ENCODE peak calls at places on chromosomes 13 and 19, in five cellular contexts. P is heart left ventricle, O is transverse colon, Y is tibial nerve, M is right lobe of liver. Q is an unnamed sample. For H3K4me1, the result is how much of the 10 kb centered on the place peaks cover.

GRCh38 chr13:86581711-86582110 is 782.5 kb upstream of the SLITRK6 start:
- DNase-seq in P (no peak), O (no peak), Y (no peak), M (no peak), Q (no peak)

GRCh38 chr13:33262554-33262953 is 23.0 kb downstream of the STARD13 start:
- DNase-seq in P (no peak), O (peak), Y (no peak), M (no peak), Q (no peak)

GRCh38 chr13:108948269-108948671 is 318.9 kb downstream of the MYO16 start:
- DNase-seq in P (no peak), O (no peak), Y (no peak), M (no peak), Q (no peak)

GRCh38 chr19:18091217-18091608 is 4.5 kb upstream of the IL12RB1 start:
- DNase-seq in P (peak), O (peak), Y (no peak), M (peak), Q (no peak)

GRCh38 chr13:112892759-112893569 is 76.0 kb upstream of the MCF2L start:
- DNase-seq in P (peak), O (peak), Y (no peak), M (peak), Q (no peak)

GRCh38 chr13:51895906-51896888 is 34.4 kb downstream of the CCDC70 start:
- DNase-seq in P (peak), O (peak), Y (no peak), M (peak), Q (peak)

GRCh38 chr13:20351279-20352022 is 119.3 kb upstream of the GJB6 start:
- DNase-seq in P (no peak), O (no peak), Y (no peak), M (no peak), Q (peak)

GRCh38 chr19:22527554-22527953 is 105.4 kb upstream of the ZNF98 start:
- DNase-seq in P (no peak), O (no peak), Y (no peak), M (no peak), Q (no peak)

GRCh38 chr13:35855531-35856019 is 275.6 kb downstream of the DCLK1 start:
- DNase-seq in P (no peak), O (no peak), Y (no peak), M (no peak), Q (no peak)

GRCh38 chr13:23991119-23991518 is 93.8 kb upstream of the C1QTNF9B start:
- DNase-seq in P (no peak), O (no peak), Y (no peak), M (no peak), Q (no peak)

GRCh38 chr19:34404109-34404909 is at the start of gene PDCD2L:
- DNase-seq in P (peak), O (peak), Y (peak), M (peak), Q (peak)
- TF ChIP-seq POLR2A in P (no peak), O (peak), Y (no peak), M (peak), Q (peak)

DNA sequence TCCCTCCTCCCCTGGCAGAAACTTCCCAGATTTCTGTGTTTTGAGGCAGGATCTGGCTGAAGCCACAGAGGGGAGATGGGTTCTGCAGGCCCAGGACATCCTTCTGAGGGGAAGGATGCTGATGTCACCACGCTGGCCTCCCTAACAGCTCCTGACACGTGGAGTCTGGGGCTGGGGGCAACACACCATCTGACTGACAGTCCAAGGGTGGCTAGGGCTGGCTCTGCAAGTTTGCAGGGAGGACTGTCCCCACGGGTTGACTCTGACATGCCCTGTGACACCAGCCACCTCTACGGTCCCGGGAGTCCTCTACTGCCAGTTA is 14.6 kb downstream of the PAK4 start:
- DNase-seq in P (no peak), O (no peak), Y (no peak), M (peak), Q (no peak)
- H3K4me1 ChIP-seq in P (under half), O (half or more), Y (under half), M (under half), Q (half or more)

GRCh38 chr13:52955505-52955904 is 73.1 kb upstream of the OLFM4 start:
- DNase-seq in P (no peak), O (no peak), Y (no peak), M (no peak), Q (no peak)
- H3K4me3 ChIP-seq in P (no peak), O (no peak), Y (no peak), M (no peak), Q (no peak)

GRCh38 chr19:9150650-9151049 is 10.5 kb downstream of the ZNF317 start:
- DNase-seq in P (no peak), O (no peak), Y (no peak), M (no peak), Q (no peak)
- TF ChIP-seq POLR2A in P (no peak), O (no peak), Y (no peak), M (no peak), Q (no peak)